ENCODE peak calls at places on chromosome 10, in nine cellular contexts. B is tibial nerve, W is esophagus muscularis mucosa, I is A549, U is suprapubic skin, H is transverse colon, K is K562, J is ovary, N is SK-N-SH. V is an unnamed sample.

GRCh38 chr10:124171561-124171960 is 78.2 kb upstream of the CHST15 start:
- DNase-seq in B (no peak), W (no peak), I (no peak), U (no peak), H (no peak), K (no peak), J (no peak), N (no peak), V (no peak)

GRCh38 chr10:80472234-80473095 is 18.4 kb downstream of the TSPAN14 start:
- DNase-seq in B (no peak), W (no peak), I (no peak), U (no peak), H (no peak), K (no peak), J (no peak), N (no peak), V (no peak)

GRCh38 chr10:71779641-71780040 is 6.3 kb upstream of the VSIR start:
- DNase-seq in B (no peak), W (no peak), I (no peak), U (no peak), H (no peak), K (no peak), J (no peak), N (no peak), V (no peak)

GRCh38 chr10:44460499-44460898 is 75.6 kb upstream of the CXCL12 start:
- DNase-seq in B (no peak), W (peak; percentile 19), I (no peak), U (no peak), H (no peak), K (no peak), J (no peak), N (no peak), V (no peak)

GRCh38 chr10:17235136-17235535 is 7.1 kb downstream of the VIM start:
- DNase-seq in B (no peak), W (peak; percentile 39), I (no peak), U (no peak), H (no peak), K (no peak), J (no peak), N (no peak), V (no peak)

GRCh38 chr10:48683893-48684292 is 780 bp upstream of the WDFY4 start:
- DNase-seq in B (no peak), W (no peak), I (no peak), U (no peak), H (no peak), K (no peak), J (no peak), N (no peak), V (no peak)

GRCh38 chr10:61793760-61794713 is 107.5 kb upstream of the ARID5B start:
- DNase-seq in B (no peak), W (no peak), I (no peak), U (no peak), H (no peak), K (no peak), J (no peak), N (peak; percentile 11), V (no peak)

GRCh38 chr10:71348850-71349249 is 29.8 kb downstream of the SLC29A3 start:
- DNase-seq in B (no peak), W (no peak), I (no peak), U (no peak), H (no peak), K (no peak), J (no peak), N (no peak), V (no peak)

GRCh38 chr10:100998183-100998990 is 1.2 kb upstream of the LZTS2 start:
- DNase-seq in B (peak; percentile 70), W (no peak), I (peak; percentile 90), U (peak; percentile 89), H (peak; percentile 90), K (peak; percentile 68), J (peak; percentile 91), N (peak; percentile 96), V (peak; percentile 84)

GRCh38 chr10:78831457-78831856 is 237.3 kb upstream of the ZMIZ1 start:
- DNase-seq in B (no peak), W (no peak), I (no peak), U (no peak), H (no peak), K (no peak), J (no peak), N (no peak), V (no peak)

GRCh38 chr10:112532053-112532658 is 85.1 kb downstream of the VTI1A start:
- DNase-seq in B (no peak), W (no peak), I (no peak), U (no peak), H (no peak), K (no peak), J (no peak), N (no peak), V (no peak)

GRCh38 chr10:13219685-13220670 is 14.2 kb downstream of the UCMA start:
- DNase-seq in B (no peak), W (no peak), I (peak; percentile 62), U (no peak), H (peak; percentile 15), K (peak; percentile 51), J (no peak), N (no peak), V (peak; percentile 42)

GRCh38 chr10:104233817-104234216 is 1.7 kb upstream of the CFAP43 start:
- DNase-seq in B (no peak), W (no peak), I (no peak), U (no peak), H (no peak), K (no peak), J (no peak), N (no peak), V (no peak)

GRCh38 chr10:74875966-74876365 is 49.6 kb downstream of the KAT6B start:
- DNase-seq in B (no peak), W (no peak), I (peak; percentile 12), U (no peak), H (no peak), K (no peak), J (no peak), N (no peak), V (no peak)

GRCh38 chr10:89665302-89665701 is 20.3 kb upstream of the PANK1 start:
- DNase-seq in B (no peak), W (no peak), I (no peak), U (no peak), H (no peak), K (no peak), J (no peak), N (no peak), V (no peak)

GRCh38 chr10:25162391-25162790 is 12.4 kb upstream of the GPR158 start:
- DNase-seq in B (no peak), W (no peak), I (no peak), U (no peak), H (no peak), K (no peak), J (no peak), N (no peak), V (no peak)

DNA sequence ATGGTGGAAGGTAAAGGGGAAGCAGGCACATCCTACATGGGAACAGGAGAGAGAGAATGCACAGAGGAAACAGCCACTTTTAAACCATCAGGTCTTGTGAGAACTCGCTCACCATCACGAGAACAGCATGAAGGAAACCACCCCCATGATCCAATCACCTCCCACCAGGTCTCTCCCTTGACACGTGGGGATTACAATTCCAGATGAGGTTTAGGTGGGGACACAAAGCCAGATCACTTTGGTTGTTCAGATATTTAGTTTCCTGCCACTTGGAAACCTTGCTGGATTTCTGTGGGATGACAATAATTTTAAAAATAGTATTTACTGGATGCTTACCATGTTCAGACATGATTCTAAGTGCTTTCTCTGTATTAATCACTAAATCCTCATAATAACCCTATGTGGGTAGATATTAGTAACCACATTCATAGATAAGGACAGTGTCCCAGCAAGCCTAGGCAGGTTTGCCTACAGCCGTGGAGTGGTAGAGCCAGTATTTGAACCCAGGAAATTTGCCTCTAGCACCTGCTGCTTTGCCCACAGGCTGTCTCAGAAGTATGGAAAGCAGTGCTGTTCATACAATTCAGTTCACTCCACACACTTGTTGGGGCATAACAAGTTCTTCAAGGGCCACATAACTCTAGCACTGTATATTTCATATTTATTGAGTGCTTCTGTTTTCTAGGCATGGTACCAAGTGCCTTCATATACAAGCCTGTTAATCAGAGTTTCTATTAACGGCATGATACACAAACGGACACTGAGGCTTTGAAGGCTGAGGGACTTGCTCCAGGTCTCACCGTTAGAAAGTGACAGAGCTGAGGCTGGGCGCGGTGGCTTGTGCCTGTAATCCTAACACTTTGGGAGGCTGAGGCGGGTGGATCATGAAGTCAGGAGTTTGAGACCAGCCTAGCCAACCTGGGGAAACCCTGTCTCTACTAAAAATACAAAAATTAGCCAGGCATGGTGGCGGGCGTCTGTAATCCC is 8.3 kb downstream of the TLL2 start:
- DNase-seq in B (no peak), W (no peak), I (no peak), U (no peak), H (no peak), K (no peak), J (no peak), N (no peak), V (no peak)
- H3K4me1 ChIP-seq in B (no peaks in the 10 kb centered on the region), W (no peaks in the 10 kb centered on the region), I (no peaks in the 10 kb centered on the region), U (no peaks in the 10 kb centered on the region), H (no peaks in the 10 kb centered on the region), K (no peaks in the 10 kb centered on the region), J (no peaks in the 10 kb centered on the region), N (peaks cover 4% of the 10 kb centered on the region), V (no peaks in the 10 kb centered on the region)

GRCh38 chr10:96279219-96279641 is 7.9 kb upstream of the BLNK start:
- DNase-seq in B (no peak), W (no peak), I (no peak), U (no peak), H (no peak), K (no peak), J (no peak), N (no peak), V (no peak)
- TF ChIP-seq EP300 in B (no peak), W (no peak), I (no peak), U (no peak), H (no peak), K (no peak), J (no peak), N (no peak), V (no peak)

GRCh38 chr10:133618851-133619250 is 7.7 kb downstream of the FRG2B start:
- DNase-seq in B (no peak), W (no peak), I (no peak), U (no peak), H (no peak), K (no peak), J (no peak), N (no peak), V (no peak)
- H3K9me3 ChIP-seq in B (no peaks in the 10 kb centered on the region), W (no peaks in the 10 kb centered on the region), I (no peaks in the 10 kb centered on the region), U (no peaks in the 10 kb centered on the region), H (no peaks in the 10 kb centered on the region), K (no peaks in the 10 kb centered on the region), J (no peaks in the 10 kb centered on the region), N (no peaks in the 10 kb centered on the region), V (no peaks in the 10 kb centered on the region)

DNA sequence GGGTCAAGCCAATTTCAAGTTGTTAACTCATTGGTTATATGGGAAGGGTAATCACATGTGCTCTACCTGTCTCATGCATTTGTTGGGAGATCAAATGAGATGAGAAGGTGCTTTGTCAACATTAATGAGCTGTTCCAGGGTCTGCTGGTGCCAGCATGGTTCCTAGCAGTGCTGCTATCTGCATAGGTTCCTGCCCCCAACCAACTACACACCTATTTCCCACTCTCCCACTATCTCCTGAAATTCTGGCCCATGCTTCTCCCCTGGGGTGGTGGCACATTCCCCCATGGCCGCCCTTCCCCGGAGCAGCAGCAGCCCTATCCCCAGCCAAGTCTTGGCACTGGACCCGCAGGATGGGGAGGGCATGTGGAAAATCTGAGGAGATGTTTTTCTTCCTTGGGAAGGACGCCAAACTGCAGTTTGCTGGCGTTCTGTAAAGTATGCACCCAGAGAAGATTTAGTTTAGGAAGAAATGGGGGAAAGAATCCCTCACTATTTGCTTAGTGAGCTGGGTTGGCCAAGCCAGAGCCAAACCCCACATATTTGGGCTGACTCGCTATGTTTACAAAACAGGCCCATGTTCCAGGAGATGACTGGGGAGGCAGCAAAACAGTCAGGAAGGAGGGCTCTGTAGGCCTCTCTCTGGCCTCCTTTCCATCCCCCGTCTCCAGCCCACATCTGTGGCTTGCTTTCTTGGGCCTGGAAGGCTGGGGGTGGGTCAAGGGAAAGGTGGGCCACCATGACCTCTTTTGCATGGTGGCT is 42.5 kb downstream of the PPP1R3C start:
- DNase-seq in B (peak; percentile 28), W (no peak), I (peak; percentile 57), U (no peak), H (peak; percentile 25), K (no peak), J (peak; percentile 87), N (no peak), V (peak; percentile 74)
- H3K4me1 ChIP-seq in B (peaks cover 24% of the 10 kb centered on the region), W (peaks cover 79% of the 10 kb centered on the region), I (peaks cover 66% of the 10 kb centered on the region), U (peaks cover 54% of the 10 kb centered on the region), H (peaks cover 27% of the 10 kb centered on the region), K (peaks cover 59% of the 10 kb centered on the region), J (peaks cover 30% of the 10 kb centered on the region), N (peaks cover 51% of the 10 kb centered on the region), V (peaks cover 67% of the 10 kb centered on the region)

V was measured in stomach.